ENCODE peak calls at places on chromosomes 7 and 10, in ten cellular contexts. R is ovary, Y is GM20000, O is left ventricle myocardium inferior, B is lower leg skin, W is heart left ventricle, C is endothelial cell, P is type B pancreatic cell, J is uterus, E is fibroblast of the aortic adventitia. D is an unnamed sample.

GRCh38 chr7:29005829-29006228 is 47.7 kb upstream of the TRIL start:
- DNase-seq in R (no peak), Y (no peak), O (no peak), B (no peak), W (no peak), C (no peak), P (no peak), J (no peak), E (peak; percentile 19), D (no peak)

GRCh38 chr7:25686493-25686892 is 458.2 kb upstream of the NPVF start:
- DNase-seq in R (no peak), Y (no peak), O (no peak), B (no peak), W (no peak), C (no peak), P (no peak), J (no peak), E (no peak), D (no peak)

GRCh38 chr7:6637544-6638229 is 569 bp downstream of the ZNF316 start:
- DNase-seq in R (peak; percentile 54), Y (peak; percentile 97), O (no peak), B (no peak), W (no peak), C (peak; percentile 61), P (no peak), J (peak; percentile 30), E (no peak), D (peak; percentile 68)

GRCh38 chr10:43679509-43679908 is 30.8 kb upstream of the ZNF32 start:
- DNase-seq in R (no peak), Y (no peak), O (peak; percentile 80), B (peak; percentile 91), W (no peak), C (no peak), P (no peak), J (peak; percentile 78), E (peak; percentile 64), D (no peak)

GRCh38 chr10:99711129-99711719 is 20.7 kb downstream of the COX15 start:
- DNase-seq in R (no peak), Y (peak; percentile 38), O (no peak), B (no peak), W (no peak), C (peak; percentile 22), P (no peak), J (no peak), E (peak; percentile 87), D (no peak)

GRCh38 chr10:81018898-81019890 is 481.5 kb downstream of the SH2D4B start:
- DNase-seq in R (no peak), Y (peak; percentile 33), O (no peak), B (no peak), W (no peak), C (peak; percentile 30), P (no peak), J (no peak), E (peak; percentile 25), D (no peak)

GRCh38 chr7:88278881-88279280 is 27.8 kb downstream of the STEAP4 start:
- DNase-seq in R (no peak), Y (no peak), O (no peak), B (no peak), W (no peak), C (no peak), P (no peak), J (no peak), E (no peak), D (no peak)

GRCh38 chr10:130301026-130301892 is 165.1 kb downstream of the GLRX3 start:
- DNase-seq in R (peak; percentile 85), Y (no peak), O (peak; percentile 77), B (no peak), W (peak; percentile 89), C (no peak), P (no peak), J (no peak), E (peak; percentile 76), D (peak; percentile 59)

GRCh38 chr10:32379314-32379949 is 32.5 kb upstream of the EPC1 start:
- DNase-seq in R (no peak), Y (peak; percentile 22), O (no peak), B (no peak), W (no peak), C (peak; percentile 18), P (no peak), J (no peak), E (peak; percentile 75), D (no peak)

GRCh38 chr10:118409295-118409694 is 67.2 kb upstream of the FAM204A start:
- DNase-seq in R (no peak), Y (no peak), O (no peak), B (no peak), W (no peak), C (no peak), P (no peak), J (no peak), E (no peak), D (no peak)

GRCh38 chr10:4355346-4355745 is 470.7 kb upstream of the AKR1E2 start:
- DNase-seq in R (no peak), Y (no peak), O (no peak), B (no peak), W (no peak), C (no peak), P (no peak), J (no peak), E (no peak), D (no peak)

GRCh38 chr10:3119796-3120459 is 52.6 kb downstream of the PFKP start:
- DNase-seq in R (no peak), Y (no peak), O (no peak), B (no peak), W (peak; percentile 42), C (peak; percentile 44), P (no peak), J (no peak), E (peak; percentile 42), D (no peak)

DNA sequence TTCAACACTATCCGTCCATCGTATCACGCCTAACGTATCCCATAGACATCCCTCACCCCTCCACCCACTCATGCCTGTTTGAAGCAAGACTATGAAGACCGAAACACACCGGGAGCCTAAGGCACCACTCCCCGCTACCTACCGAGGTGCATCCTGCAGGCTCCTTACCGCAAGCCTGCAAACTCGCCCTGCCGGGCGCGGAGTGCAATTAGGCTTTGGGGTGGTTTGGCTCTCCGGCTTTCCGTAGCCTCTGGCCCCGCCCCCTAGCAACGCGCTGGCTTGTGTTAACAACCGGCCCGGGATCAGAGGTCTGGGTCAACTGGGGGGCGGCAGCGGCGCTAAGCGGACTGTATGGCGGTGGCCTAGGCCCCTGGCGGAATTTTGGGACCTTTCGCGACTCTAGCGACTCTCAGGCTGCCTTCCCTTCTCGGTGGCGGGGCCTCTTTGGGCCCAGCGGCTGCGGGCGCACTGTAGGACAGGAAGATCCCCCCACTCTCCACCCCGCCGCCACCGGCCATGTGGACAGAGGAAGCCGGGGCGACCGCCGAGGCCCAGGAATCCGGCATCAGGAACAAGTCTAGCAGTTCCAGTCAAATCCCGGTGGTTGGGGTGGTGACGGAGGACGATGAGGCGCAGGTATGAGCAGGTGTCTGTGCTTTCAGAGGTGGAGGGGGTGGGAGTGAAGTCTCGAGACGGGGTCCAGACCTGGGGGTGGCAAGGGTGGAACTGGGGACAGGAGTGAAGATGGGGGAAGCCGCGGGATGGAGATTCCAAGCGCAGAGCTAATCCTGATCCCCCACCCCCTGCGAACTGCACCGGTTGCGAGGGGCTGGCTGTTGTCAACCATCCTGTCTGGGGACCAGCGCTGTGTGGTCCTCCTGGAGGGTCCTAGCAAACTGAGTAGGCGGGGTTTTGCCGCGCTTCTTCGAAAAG is at the start of gene CFAP69:
- DNase-seq in R (peak; percentile 95), Y (peak; percentile 80), O (peak; percentile 93), B (peak; percentile 98), W (peak; percentile 93), C (peak; percentile 93), P (peak; percentile 91), J (peak; percentile 90), E (peak; percentile 84), D (peak; percentile 82)
- TF ChIP-seq CTCF in R (peak; percentile 65), Y (no peak), O (peak; percentile 59), B (no peak), W (peak; percentile 25), C (no peak), P (peak; percentile 69), J (no peak), E (peak; percentile 61), D (no peak)

DNA sequence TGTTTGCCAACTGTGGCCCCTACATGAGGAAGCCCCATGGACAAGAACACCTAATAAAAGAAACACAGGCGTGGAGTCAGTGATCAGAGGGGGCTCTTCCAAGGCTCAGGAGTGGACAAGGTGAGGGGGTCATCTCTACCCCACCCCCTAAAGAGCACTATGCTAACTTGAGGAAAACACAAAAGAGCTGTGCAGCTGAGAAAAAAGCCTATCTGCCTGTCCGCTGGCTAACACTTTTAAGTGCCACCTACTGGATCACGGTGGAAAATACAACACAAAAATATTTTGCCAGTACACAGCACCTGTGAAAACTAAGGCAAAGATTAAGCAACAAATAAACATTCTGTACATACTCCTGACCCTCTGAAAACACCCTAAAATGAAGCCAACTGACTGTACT is 53.1 kb upstream of the COBL start:
- DNase-seq in R (no peak), Y (no peak), O (no peak), B (no peak), W (no peak), C (peak; percentile 28), P (no peak), J (no peak), E (peak; percentile 11), D (no peak)
- TF ChIP-seq CTCF in R (no peak), Y (peak; percentile 11), O (peak; percentile 44), B (no peak), W (peak; percentile 19), C (peak; percentile 46), P (peak; percentile 66), J (no peak), E (peak; percentile 33), D (no peak)

DNA sequence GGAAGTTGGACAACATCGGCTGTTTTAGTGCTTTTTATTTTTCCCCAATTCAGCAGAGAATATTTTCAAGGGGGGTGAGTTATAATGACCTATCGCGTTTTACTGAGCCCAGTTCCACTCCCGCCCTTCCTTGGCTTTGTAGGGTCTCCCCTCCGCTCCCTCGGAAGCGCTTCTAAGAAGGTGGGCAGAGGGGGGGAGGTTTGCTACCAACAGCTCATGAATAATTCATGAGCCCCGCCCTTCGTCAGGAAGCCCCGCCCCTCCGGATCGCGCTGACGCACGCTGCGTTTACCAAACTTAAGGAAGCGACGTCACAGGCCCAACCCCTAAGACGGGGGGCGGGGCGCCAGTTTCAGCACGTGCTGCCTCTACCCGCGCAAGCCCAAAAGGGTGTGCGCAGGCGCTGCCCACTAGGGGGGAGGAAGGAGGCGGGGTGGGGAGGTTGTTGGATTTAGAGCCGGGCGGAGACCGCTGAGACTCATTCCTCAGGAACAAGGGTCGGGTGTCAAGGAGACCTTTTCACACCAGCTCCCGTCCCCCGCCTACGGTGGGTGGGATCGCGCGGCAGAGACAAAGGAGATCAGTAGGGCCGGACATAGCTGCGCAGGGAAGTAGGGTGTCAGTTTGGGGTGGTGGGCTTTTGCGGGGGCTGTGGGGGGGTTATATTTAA is 529 bp upstream of the MEPCE start:
- DNase-seq in R (peak; percentile 100), Y (peak; percentile 95), O (peak; percentile 100), B (peak; percentile 100), W (peak; percentile 100), C (peak; percentile 100), P (peak; percentile 100), J (peak; percentile 100), E (peak; percentile 100), D (peak; percentile 100)
- TF ChIP-seq CTCF in R (peak; percentile 80), Y (no peak), O (peak; percentile 42), B (no peak), W (peak; percentile 11), C (no peak), P (peak; percentile 52), J (no peak), E (peak; percentile 19), D (no peak)

DNA sequence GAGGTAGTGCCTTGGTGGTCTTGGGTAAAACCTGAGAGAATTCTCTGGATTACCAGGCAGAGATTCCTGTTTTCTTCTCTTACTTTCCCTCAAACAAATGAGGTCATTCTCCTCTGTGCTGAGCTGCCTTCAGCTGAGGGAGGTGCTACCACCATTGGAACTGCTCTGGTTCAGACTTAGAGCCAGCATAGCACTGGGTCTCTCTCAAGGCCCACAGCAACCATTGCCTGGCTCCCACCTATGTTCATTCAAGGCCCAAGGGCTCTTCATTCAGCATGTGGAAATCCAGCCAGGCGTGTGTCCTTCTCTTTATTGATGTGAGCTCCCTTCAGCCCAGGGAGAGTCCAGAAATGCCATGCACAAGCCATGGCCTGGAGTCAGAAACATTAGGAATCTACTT is 261.1 kb downstream of the NRG3 start:
- DNase-seq in R (no peak), Y (no peak), O (no peak), B (no peak), W (no peak), C (no peak), P (no peak), J (no peak), E (no peak), D (no peak)
- TF ChIP-seq CTCF in R (no peak), Y (no peak), O (no peak), B (no peak), W (no peak), C (no peak), P (no peak), J (no peak), E (no peak), D (no peak)